ENCODE peak calls at places on chromosomes 5 and 9, in ten cellular contexts. T is naive thymus-derived CD4-positive, alpha-beta T cell; Q is iPS-NIHi11; K is amniotic epithelial cell; A is stimulated activated CD8-positive, alpha-beta memory T cell treated with anti-CD3 and anti-CD28 coated beads, Interleukin-2, amount 100 ng/mL, for 48 hours; W is GM23248; H is NCI-H1417; I is activated CD8-positive, alpha-beta memory T cell treated with anti-CD3 and anti-CD28 coated beads, Interleukin-2, amount 50 U/mL, for 48 hours; G is GM19239; O is Right ventricle myocardium superior. L is an unnamed sample.

GRCh38 chr9:83472221-83472665 is 66.0 kb downstream of the FRMD3 start:
- DNase-seq in T (no peak), Q (no peak), K (peak), A (no peak), W (peak), H (peak), I (no peak), G (no peak), O (no peak), L (no peak)

GRCh38 chr5:134139891-134140469 is 25.5 kb downstream of the TCF7 start:
- DNase-seq in T (peak), Q (no peak), K (no peak), A (no peak), W (no peak), H (no peak), I (no peak), G (no peak), O (peak), L (no peak)

GRCh38 chr5:142540774-142541466 is 145.0 kb downstream of the FGF1 start:
- DNase-seq in T (no peak), Q (no peak), K (no peak), A (no peak), W (peak), H (no peak), I (no peak), G (no peak), O (peak), L (no peak)

GRCh38 chr9:33103381-33104110 is 27.1 kb upstream of the SMU1 start:
- DNase-seq in T (no peak), Q (no peak), K (no peak), A (no peak), W (no peak), H (no peak), I (no peak), G (no peak), O (no peak), L (no peak)

GRCh38 chr9:98811051-98811650 is 3.7 kb downstream of the GALNT12 start:
- DNase-seq in T (no peak), Q (no peak), K (peak), A (no peak), W (peak), H (no peak), I (no peak), G (no peak), O (no peak), L (no peak)

GRCh38 chr9:2106666-2107065 is 91.5 kb downstream of the SMARCA2 start:
- DNase-seq in T (no peak), Q (no peak), K (no peak), A (no peak), W (no peak), H (no peak), I (no peak), G (no peak), O (no peak), L (no peak)

GRCh38 chr9:122810306-122810946 is 10.5 kb downstream of the OR1K1 start:
- DNase-seq in T (peak), Q (peak), K (peak), A (peak), W (peak), H (peak), I (peak), G (peak), O (peak), L (peak)

GRCh38 chr5:79256563-79256962 is 20.6 kb downstream of the JMY start:
- DNase-seq in T (no peak), Q (no peak), K (no peak), A (no peak), W (no peak), H (no peak), I (no peak), G (no peak), O (no peak), L (no peak)

GRCh38 chr5:926416-927171 is 33.9 kb downstream of the TRIP13 start:
- DNase-seq in T (no peak), Q (peak), K (peak), A (peak), W (peak), H (no peak), I (no peak), G (peak), O (peak), L (peak)

GRCh38 chr5:60996368-60996767 is 51.4 kb downstream of the NDUFAF2 start:
- DNase-seq in T (no peak), Q (no peak), K (no peak), A (no peak), W (no peak), H (no peak), I (no peak), G (no peak), O (no peak), L (no peak)

GRCh38 chr5:142176255-142176654 is 67.7 kb downstream of the NDFIP1 start:
- DNase-seq in T (no peak), Q (no peak), K (no peak), A (no peak), W (no peak), H (no peak), I (no peak), G (no peak), O (no peak), L (no peak)

GRCh38 chr9:83258521-83258920 is 195.6 kb upstream of the RASEF start:
- DNase-seq in T (no peak), Q (no peak), K (no peak), A (no peak), W (no peak), H (no peak), I (no peak), G (no peak), O (no peak), L (no peak)

GRCh38 chr5:172658391-172658790 is 17.3 kb downstream of the NEURL1B start:
- DNase-seq in T (no peak), Q (no peak), K (no peak), A (no peak), W (no peak), H (no peak), I (no peak), G (no peak), O (no peak), L (no peak)

GRCh38 chr5:178240341-178240741 is 7.7 kb upstream of the PHYKPL start:
- DNase-seq in T (no peak), Q (no peak), K (no peak), A (no peak), W (no peak), H (no peak), I (peak), G (no peak), O (peak), L (no peak)

GRCh38 chr5:95709967-95710650 is 21.0 kb upstream of the RHOBTB3 start:
- DNase-seq in T (no peak), Q (peak), K (peak), A (no peak), W (no peak), H (peak), I (no peak), G (no peak), O (peak), L (no peak)

GRCh38 chr5:38607396-38607795 is 51.0 kb upstream of the LIFR start:
- DNase-seq in T (no peak), Q (no peak), K (peak), A (no peak), W (peak), H (no peak), I (no peak), G (no peak), O (no peak), L (no peak)

GRCh38 chr5:66440202-66440680 is 156.0 kb upstream of the MAST4 start:
- DNase-seq in T (no peak), Q (peak), K (peak), A (peak), W (peak), H (no peak), I (peak), G (no peak), O (no peak), L (no peak)

GRCh38 chr5:168128154-168128553 is 163.3 kb upstream of the WWC1 start:
- DNase-seq in T (no peak), Q (no peak), K (no peak), A (no peak), W (no peak), H (no peak), I (no peak), G (no peak), O (no peak), L (no peak)

GRCh38 chr5:103466494-103466893 is 96.1 kb downstream of the NUDT12 start:
- DNase-seq in T (no peak), Q (no peak), K (peak), A (no peak), W (peak), H (no peak), I (no peak), G (no peak), O (no peak), L (no peak)

GRCh38 chr5:81361600-81361999 is 32.3 kb downstream of the ACOT12 start:
- DNase-seq in T (no peak), Q (no peak), K (no peak), A (no peak), W (no peak), H (no peak), I (no peak), G (no peak), O (no peak), L (no peak)

GRCh38 chr9:70053864-70054263 is 10.2 kb downstream of the MAMDC2 start:
- DNase-seq in T (no peak), Q (no peak), K (no peak), A (no peak), W (no peak), H (no peak), I (no peak), G (no peak), O (no peak), L (no peak)

GRCh38 chr5:74042559-74043357 is 416.8 kb downstream of the ARHGEF28 start:
- DNase-seq in T (no peak), Q (no peak), K (peak), A (no peak), W (peak), H (no peak), I (no peak), G (no peak), O (no peak), L (no peak)

GRCh38 chr9:80147866-80148265 is 576.1 kb downstream of the TLE4 start:
- DNase-seq in T (no peak), Q (no peak), K (no peak), A (no peak), W (no peak), H (no peak), I (no peak), G (no peak), O (no peak), L (no peak)

GRCh38 chr9:89752154-89752553 is 147.3 kb downstream of the GADD45G start:
- DNase-seq in T (no peak), Q (no peak), K (no peak), A (no peak), W (no peak), H (no peak), I (no peak), G (no peak), O (no peak), L (no peak)

GRCh38 chr5:634191-634590 is 22.1 kb downstream of the CEP72 start:
- DNase-seq in T (no peak), Q (no peak), K (no peak), A (no peak), W (no peak), H (no peak), I (no peak), G (no peak), O (peak), L (no peak)